ENCODE peak calls at places on chromosomes 1 and 21, in eight cellular contexts. One of them, this sample, is unnamed.
A peak's percentile ranks its signal among the peaks of the same experiment; 100 is the strongest.

GRCh38 chr1:76989976-76990375 is 122.7 kb downstream of the ST6GALNAC5 start:
- DNase-seq in MM.1S: no peak
- DNase-seq in brain microvascular endothelial cell: no peak
- DNase-seq in sigmoid colon: no peak
- DNase-seq in CD8-positive, alpha-beta memory T cell: no peak
- DNase-seq in cardiac fibroblast: no peak
- DNase-seq in IMR-90: peak; percentile 18
- DNase-seq in GM06990: no peak
- DNase-seq in this sample: no peak

GRCh38 chr1:226827458-226827857 is 43.0 kb upstream of the PSEN2 start:
- DNase-seq in cardiac fibroblast: no peak
- DNase-seq in IMR-90: no peak
- DNase-seq in brain microvascular endothelial cell: no peak
- DNase-seq in GM06990: no peak
- DNase-seq in MM.1S: no peak
- DNase-seq in CD8-positive, alpha-beta memory T cell: no peak
- DNase-seq in sigmoid colon: peak; percentile 93
- DNase-seq in this sample: no peak

GRCh38 chr1:67939176-67939751 is 106.0 kb upstream of the GNG12 start:
- DNase-seq in IMR-90: no peak
- DNase-seq in MM.1S: no peak
- DNase-seq in brain microvascular endothelial cell: no peak
- DNase-seq in sigmoid colon: no peak
- DNase-seq in GM06990: no peak
- DNase-seq in cardiac fibroblast: no peak
- DNase-seq in CD8-positive, alpha-beta memory T cell: no peak
- DNase-seq in this sample: no peak

GRCh38 chr1:42979888-42980800 is 21.5 kb upstream of the SLC2A1 start:
- DNase-seq in CD8-positive, alpha-beta memory T cell: no peak
- DNase-seq in sigmoid colon: no peak
- DNase-seq in brain microvascular endothelial cell: no peak
- DNase-seq in cardiac fibroblast: no peak
- DNase-seq in IMR-90: no peak
- DNase-seq in MM.1S: no peak
- DNase-seq in GM06990: no peak
- DNase-seq in this sample: no peak

GRCh38 chr1:119689511-119689910 is 22.2 kb upstream of the PHGDH start:
- DNase-seq in IMR-90: no peak
- DNase-seq in GM06990: no peak
- DNase-seq in CD8-positive, alpha-beta memory T cell: no peak
- DNase-seq in cardiac fibroblast: no peak
- DNase-seq in sigmoid colon: no peak
- DNase-seq in brain microvascular endothelial cell: no peak
- DNase-seq in MM.1S: no peak
- DNase-seq in this sample: no peak

GRCh38 chr1:235931181-235931738 is 64.6 kb upstream of the LYST start:
- DNase-seq in GM06990: no peak
- DNase-seq in brain microvascular endothelial cell: no peak
- DNase-seq in sigmoid colon: no peak
- DNase-seq in cardiac fibroblast: no peak
- DNase-seq in IMR-90: no peak
- DNase-seq in CD8-positive, alpha-beta memory T cell: no peak
- DNase-seq in MM.1S: no peak
- DNase-seq in this sample: no peak

GRCh38 chr1:39332828-39333227 is 128.3 kb downstream of the MACF1 start:
- DNase-seq in MM.1S: no peak
- DNase-seq in GM06990: no peak
- DNase-seq in brain microvascular endothelial cell: no peak
- DNase-seq in sigmoid colon: no peak
- DNase-seq in CD8-positive, alpha-beta memory T cell: no peak
- DNase-seq in IMR-90: no peak
- DNase-seq in cardiac fibroblast: no peak
- DNase-seq in this sample: no peak

GRCh38 chr21:39047046-39047445 is 136.2 kb downstream of the PSMG1 start:
- DNase-seq in MM.1S: no peak
- DNase-seq in cardiac fibroblast: no peak
- DNase-seq in brain microvascular endothelial cell: no peak
- DNase-seq in IMR-90: no peak
- DNase-seq in GM06990: no peak
- DNase-seq in sigmoid colon: peak; percentile 27
- DNase-seq in CD8-positive, alpha-beta memory T cell: no peak
- DNase-seq in this sample: peak; percentile 41

GRCh38 chr21:27653481-27653880 is 686.6 kb upstream of the ADAMTS5 start:
- DNase-seq in brain microvascular endothelial cell: no peak
- DNase-seq in IMR-90: no peak
- DNase-seq in GM06990: no peak
- DNase-seq in sigmoid colon: no peak
- DNase-seq in cardiac fibroblast: no peak
- DNase-seq in CD8-positive, alpha-beta memory T cell: no peak
- DNase-seq in MM.1S: no peak
- DNase-seq in this sample: no peak

GRCh38 chr1:12006167-12006921 is 13.0 kb upstream of the MIIP start:
- DNase-seq in MM.1S: no peak
- DNase-seq in IMR-90: no peak
- DNase-seq in CD8-positive, alpha-beta memory T cell: no peak
- DNase-seq in sigmoid colon: no peak
- DNase-seq in brain microvascular endothelial cell: no peak
- DNase-seq in GM06990: no peak
- DNase-seq in cardiac fibroblast: no peak
- DNase-seq in this sample: no peak

GRCh38 chr1:12159826-12160225 is 7.0 kb upstream of the TNFRSF1B start:
- DNase-seq in IMR-90: no peak
- DNase-seq in brain microvascular endothelial cell: no peak
- DNase-seq in CD8-positive, alpha-beta memory T cell: no peak
- DNase-seq in sigmoid colon: no peak
- DNase-seq in cardiac fibroblast: no peak
- DNase-seq in GM06990: no peak
- DNase-seq in MM.1S: no peak
- DNase-seq in this sample: no peak

GRCh38 chr1:2639203-2639602 is 6.4 kb upstream of the MMEL1 start:
- DNase-seq in brain microvascular endothelial cell: no peak
- DNase-seq in MM.1S: no peak
- DNase-seq in GM06990: no peak
- DNase-seq in sigmoid colon: no peak
- DNase-seq in IMR-90: no peak
- DNase-seq in cardiac fibroblast: no peak
- DNase-seq in CD8-positive, alpha-beta memory T cell: no peak
- DNase-seq in this sample: peak; percentile 66

GRCh38 chr1:168686666-168687065 is 42.3 kb downstream of the DPT start:
- DNase-seq in cardiac fibroblast: no peak
- DNase-seq in brain microvascular endothelial cell: no peak
- DNase-seq in IMR-90: no peak
- DNase-seq in sigmoid colon: no peak
- DNase-seq in CD8-positive, alpha-beta memory T cell: no peak
- DNase-seq in GM06990: no peak
- DNase-seq in MM.1S: no peak
- DNase-seq in this sample: no peak

GRCh38 chr1:151711044-151711800 is 5.4 kb downstream of the CELF3 start:
- DNase-seq in sigmoid colon: no peak
- DNase-seq in CD8-positive, alpha-beta memory T cell: no peak
- DNase-seq in cardiac fibroblast: no peak
- DNase-seq in GM06990: no peak
- DNase-seq in MM.1S: no peak
- DNase-seq in IMR-90: no peak
- DNase-seq in brain microvascular endothelial cell: no peak
- DNase-seq in this sample: no peak

GRCh38 chr1:198751741-198752140 is 112.9 kb downstream of the PTPRC start:
- DNase-seq in brain microvascular endothelial cell: no peak
- DNase-seq in CD8-positive, alpha-beta memory T cell: no peak
- DNase-seq in sigmoid colon: no peak
- DNase-seq in cardiac fibroblast: no peak
- DNase-seq in GM06990: no peak
- DNase-seq in IMR-90: no peak
- DNase-seq in MM.1S: no peak
- DNase-seq in this sample: no peak

GRCh38 chr1:224626042-224626441 is 9.9 kb downstream of the CNIH3 start:
- DNase-seq in GM06990: no peak
- DNase-seq in CD8-positive, alpha-beta memory T cell: no peak
- DNase-seq in MM.1S: no peak
- DNase-seq in IMR-90: peak; percentile 91
- DNase-seq in sigmoid colon: no peak
- DNase-seq in brain microvascular endothelial cell: peak; percentile 85
- DNase-seq in cardiac fibroblast: peak; percentile 75
- DNase-seq in this sample: no peak

DNA sequence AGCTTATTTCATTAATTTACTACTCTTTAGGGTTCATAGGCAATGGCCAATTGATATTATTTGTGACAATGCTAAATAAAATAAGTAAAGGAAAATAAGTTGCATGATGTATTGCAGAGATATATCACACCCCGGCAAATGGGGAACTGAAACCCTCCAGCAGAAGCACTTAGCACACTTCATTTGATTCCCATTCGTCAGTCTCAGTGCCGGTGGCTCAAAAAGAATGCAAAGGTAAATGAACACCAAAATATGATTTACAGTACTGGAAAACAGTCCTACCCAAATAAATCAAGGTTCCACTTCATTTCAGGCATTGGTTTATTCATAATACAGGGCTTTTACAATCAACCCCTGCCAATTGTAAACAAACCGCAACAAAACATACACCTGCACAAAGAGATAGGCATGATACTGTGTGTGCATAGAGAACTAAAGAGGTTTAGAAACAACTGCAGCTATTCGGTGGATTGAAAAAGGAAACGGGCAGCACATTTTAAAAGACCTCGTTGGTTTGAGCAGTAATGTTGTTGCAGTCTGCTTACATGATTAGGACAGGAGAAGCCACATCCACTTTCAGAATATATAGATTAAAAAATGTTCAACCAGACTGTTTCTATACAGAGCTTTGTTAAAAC is 1019.2 kb downstream of the TTLL7 start:
- DNase-seq in MM.1S: peak; percentile 36
- DNase-seq in cardiac fibroblast: no peak
- DNase-seq in sigmoid colon: no peak
- DNase-seq in brain microvascular endothelial cell: no peak
- DNase-seq in IMR-90: no peak
- DNase-seq in CD8-positive, alpha-beta memory T cell: no peak
- DNase-seq in GM06990: peak; percentile 16
- DNase-seq in this sample: no peak
- H3K4me3 ChIP-seq in MM.1S: peak overlapping the region; percentile 43
- H3K4me3 ChIP-seq in cardiac fibroblast: no peak overlapping the region
- H3K4me3 ChIP-seq in sigmoid colon: no peak overlapping the region
- H3K4me3 ChIP-seq in brain microvascular endothelial cell: no peak overlapping the region
- H3K4me3 ChIP-seq in IMR-90: no peak overlapping the region
- H3K4me3 ChIP-seq in CD8-positive, alpha-beta memory T cell: no peak overlapping the region
- H3K4me3 ChIP-seq in GM06990: no peak overlapping the region
- H3K4me3 ChIP-seq in this sample: no peak overlapping the region

DNA sequence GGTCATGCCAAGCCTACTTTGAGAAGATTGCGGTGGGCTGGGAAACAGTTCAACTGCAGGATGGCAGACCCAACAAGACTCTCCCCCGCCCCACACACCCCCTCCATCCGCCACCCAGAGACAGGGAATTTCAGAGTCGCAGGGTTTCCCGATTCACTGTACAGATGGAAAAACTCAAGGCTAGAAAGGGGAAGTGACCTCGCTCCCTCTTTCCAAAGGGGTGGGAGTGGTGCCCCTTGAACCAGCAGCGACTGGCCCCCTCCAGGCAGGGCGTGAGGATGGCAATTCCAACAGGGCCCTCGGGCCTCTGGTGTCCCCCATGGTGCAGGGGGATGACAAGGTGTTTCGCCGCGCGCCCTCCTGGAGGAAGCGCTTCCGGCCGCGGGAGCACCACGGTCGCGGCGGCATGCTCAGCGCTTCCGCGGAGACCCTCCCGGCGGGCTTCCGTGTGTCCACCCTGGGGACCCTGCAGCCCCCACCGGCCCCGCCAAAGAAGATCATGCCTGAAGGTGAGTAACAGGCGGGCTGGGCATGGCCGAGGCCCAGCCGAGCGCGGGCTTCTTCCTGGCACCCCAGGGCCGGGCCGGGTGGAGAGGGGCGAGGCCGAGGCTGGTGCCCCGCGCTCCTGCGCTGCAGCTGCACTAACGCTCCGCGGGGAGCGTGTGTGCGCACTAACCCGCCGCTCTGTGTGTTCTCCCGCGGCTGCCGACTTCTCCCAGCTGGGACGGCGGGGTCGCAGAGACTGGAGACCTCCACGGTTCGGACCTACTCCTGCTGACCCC is 10.4 kb downstream of the MYOG start:
- DNase-seq in GM06990: no peak
- DNase-seq in CD8-positive, alpha-beta memory T cell: no peak
- DNase-seq in brain microvascular endothelial cell: no peak
- DNase-seq in IMR-90: no peak
- DNase-seq in sigmoid colon: peak; percentile 34
- DNase-seq in cardiac fibroblast: no peak
- DNase-seq in MM.1S: no peak
- DNase-seq in this sample: no peak
- H3K4me3 ChIP-seq in GM06990: no peak overlapping the region
- H3K4me3 ChIP-seq in CD8-positive, alpha-beta memory T cell: no peak overlapping the region
- H3K4me3 ChIP-seq in brain microvascular endothelial cell: no peak overlapping the region
- H3K4me3 ChIP-seq in IMR-90: no peak overlapping the region
- H3K4me3 ChIP-seq in sigmoid colon: no peak overlapping the region
- H3K4me3 ChIP-seq in cardiac fibroblast: no peak overlapping the region
- H3K4me3 ChIP-seq in MM.1S: no peak overlapping the region
- H3K4me3 ChIP-seq in this sample: peak overlapping the region; percentile 58

GRCh38 chr1:54814148-54814498 is 13.0 kb upstream of the TTC22 start:
- DNase-seq in MM.1S: no peak
- DNase-seq in IMR-90: no peak
- DNase-seq in cardiac fibroblast: no peak
- DNase-seq in GM06990: no peak
- DNase-seq in CD8-positive, alpha-beta memory T cell: no peak
- DNase-seq in sigmoid colon: no peak
- DNase-seq in brain microvascular endothelial cell: no peak
- DNase-seq in this sample: peak; percentile 46
- H3K4me3 ChIP-seq in MM.1S: no peak overlapping the region
- H3K4me3 ChIP-seq in IMR-90: no peak overlapping the region
- H3K4me3 ChIP-seq in cardiac fibroblast: no peak overlapping the region
- H3K4me3 ChIP-seq in GM06990: no peak overlapping the region
- H3K4me3 ChIP-seq in CD8-positive, alpha-beta memory T cell: no peak overlapping the region
- H3K4me3 ChIP-seq in sigmoid colon: no peak overlapping the region
- H3K4me3 ChIP-seq in brain microvascular endothelial cell: no peak overlapping the region
- H3K4me3 ChIP-seq in this sample: no peak overlapping the region

GRCh38 chr1:46171872-46172271 is 3.0 kb upstream of the TSPAN1 start:
- DNase-seq in MM.1S: no peak
- DNase-seq in cardiac fibroblast: no peak
- DNase-seq in CD8-positive, alpha-beta memory T cell: no peak
- DNase-seq in IMR-90: no peak
- DNase-seq in sigmoid colon: no peak
- DNase-seq in brain microvascular endothelial cell: no peak
- DNase-seq in GM06990: no peak
- DNase-seq in this sample: no peak

GRCh38 chr1:46168463-46168862 is 6.4 kb upstream of the TSPAN1 start:
- DNase-seq in IMR-90: peak; percentile 30
- DNase-seq in MM.1S: no peak
- DNase-seq in brain microvascular endothelial cell: no peak
- DNase-seq in GM06990: no peak
- DNase-seq in sigmoid colon: no peak
- DNase-seq in CD8-positive, alpha-beta memory T cell: no peak
- DNase-seq in cardiac fibroblast: no peak
- DNase-seq in this sample: no peak

GRCh38 chr1:46171351-46171750 is 3.5 kb upstream of the TSPAN1 start:
- DNase-seq in cardiac fibroblast: no peak
- DNase-seq in CD8-positive, alpha-beta memory T cell: no peak
- DNase-seq in GM06990: no peak
- DNase-seq in MM.1S: no peak
- DNase-seq in brain microvascular endothelial cell: no peak
- DNase-seq in sigmoid colon: no peak
- DNase-seq in IMR-90: no peak
- DNase-seq in this sample: no peak

GRCh38 chr1:46169811-46170454 is 5.0 kb upstream of the TSPAN1 start:
- DNase-seq in sigmoid colon: no peak
- DNase-seq in GM06990: no peak
- DNase-seq in CD8-positive, alpha-beta memory T cell: no peak
- DNase-seq in MM.1S: no peak
- DNase-seq in IMR-90: no peak
- DNase-seq in cardiac fibroblast: no peak
- DNase-seq in brain microvascular endothelial cell: no peak
- DNase-seq in this sample: no peak

GRCh38 chr1:46166521-46167462 is 8.1 kb upstream of the TSPAN1 start:
- DNase-seq in MM.1S: no peak
- DNase-seq in brain microvascular endothelial cell: no peak
- DNase-seq in cardiac fibroblast: no peak
- DNase-seq in GM06990: peak; percentile 48
- DNase-seq in IMR-90: no peak
- DNase-seq in sigmoid colon: peak; percentile 72
- DNase-seq in CD8-positive, alpha-beta memory T cell: no peak
- DNase-seq in this sample: no peak
- H3K4me3 ChIP-seq in MM.1S: no peak overlapping the region
- H3K4me3 ChIP-seq in brain microvascular endothelial cell: peak overlapping the region; percentile 51
- H3K4me3 ChIP-seq in cardiac fibroblast: peak overlapping the region; percentile 43
- H3K4me3 ChIP-seq in GM06990: peak overlapping the region; percentile 47
- H3K4me3 ChIP-seq in IMR-90: peak overlapping the region; percentile 38
- H3K4me3 ChIP-seq in sigmoid colon: peak overlapping the region; percentile 15
- H3K4me3 ChIP-seq in CD8-positive, alpha-beta memory T cell: peak overlapping the region; percentile 67
- H3K4me3 ChIP-seq in this sample: peak overlapping the region; percentile 68